ENCODE peak calls at places on chromosomes 5 and 9, in four cellular contexts. One of them, this sample, is unnamed.

GRCh38 chr5:168479166-168479565 is 7.1 kb upstream of the RARS1 start:
- DNase-seq in mucosa of descending colon: no peak
- DNase-seq in lower lobe of right lung: no peak
- DNase-seq in naive thymus-derived CD4-positive, alpha-beta T cell: no peak
- DNase-seq in this sample: no peak

GRCh38 chr5:175284806-175285205 is 159.2 kb downstream of the DRD1 start:
- DNase-seq in mucosa of descending colon: no peak
- DNase-seq in lower lobe of right lung: no peak
- DNase-seq in naive thymus-derived CD4-positive, alpha-beta T cell: no peak
- DNase-seq in this sample: no peak

GRCh38 chr9:98495530-98495929 is 213.2 kb downstream of the GABBR2 start:
- DNase-seq in mucosa of descending colon: no peak
- DNase-seq in lower lobe of right lung: no peak
- DNase-seq in naive thymus-derived CD4-positive, alpha-beta T cell: no peak
- DNase-seq in this sample: no peak

GRCh38 chr5:57478826-57479225 is 3.8 kb downstream of the ACTBL2 start:
- DNase-seq in mucosa of descending colon: no peak
- DNase-seq in lower lobe of right lung: no peak
- DNase-seq in naive thymus-derived CD4-positive, alpha-beta T cell: no peak
- DNase-seq in this sample: no peak

GRCh38 chr5:125038477-125038876 is 292.0 kb upstream of the ZNF608 start:
- DNase-seq in mucosa of descending colon: no peak
- DNase-seq in lower lobe of right lung: no peak
- DNase-seq in naive thymus-derived CD4-positive, alpha-beta T cell: no peak
- DNase-seq in this sample: no peak

GRCh38 chr9:126861707-126862460 is 1.4 kb downstream of the ZBTB34 start:
- DNase-seq in mucosa of descending colon: peak
- DNase-seq in lower lobe of right lung: peak
- DNase-seq in naive thymus-derived CD4-positive, alpha-beta T cell: no peak
- DNase-seq in this sample: no peak

GRCh38 chr5:77973253-77973609 is 197.1 kb upstream of the TBCA start:
- DNase-seq in mucosa of descending colon: no peak
- DNase-seq in lower lobe of right lung: no peak
- DNase-seq in naive thymus-derived CD4-positive, alpha-beta T cell: no peak
- DNase-seq in this sample: no peak

GRCh38 chr5:1294839-1295649 is at the start of gene TERT:
- DNase-seq in mucosa of descending colon: peak
- DNase-seq in lower lobe of right lung: peak
- DNase-seq in naive thymus-derived CD4-positive, alpha-beta T cell: peak
- DNase-seq in this sample: peak

GRCh38 chr5:171420429-171421231 is 1.2 kb downstream of the FGF18 start:
- DNase-seq in mucosa of descending colon: peak
- DNase-seq in lower lobe of right lung: peak
- DNase-seq in naive thymus-derived CD4-positive, alpha-beta T cell: no peak
- DNase-seq in this sample: peak

GRCh38 chr5:132810605-132811004 is 2.5 kb upstream of the SOWAHA start:
- DNase-seq in mucosa of descending colon: no peak
- DNase-seq in lower lobe of right lung: no peak
- DNase-seq in naive thymus-derived CD4-positive, alpha-beta T cell: no peak
- DNase-seq in this sample: no peak

GRCh38 chr5:88298425-88298824 is 29.8 kb upstream of the TMEM161B start:
- DNase-seq in mucosa of descending colon: no peak
- DNase-seq in lower lobe of right lung: no peak
- DNase-seq in naive thymus-derived CD4-positive, alpha-beta T cell: no peak
- DNase-seq in this sample: no peak

GRCh38 chr5:37640088-37640487 is 199.8 kb downstream of the GDNF start:
- DNase-seq in mucosa of descending colon: no peak
- DNase-seq in lower lobe of right lung: no peak
- DNase-seq in naive thymus-derived CD4-positive, alpha-beta T cell: no peak
- DNase-seq in this sample: no peak

GRCh38 chr9:136225748-136226679 is 19.6 kb downstream of the QSOX2 start:
- DNase-seq in mucosa of descending colon: peak
- DNase-seq in lower lobe of right lung: peak
- DNase-seq in naive thymus-derived CD4-positive, alpha-beta T cell: peak
- DNase-seq in this sample: no peak

GRCh38 chr5:76298852-76299251 is 104.2 kb upstream of the IQGAP2 start:
- DNase-seq in mucosa of descending colon: no peak
- DNase-seq in lower lobe of right lung: no peak
- DNase-seq in naive thymus-derived CD4-positive, alpha-beta T cell: no peak
- DNase-seq in this sample: no peak

GRCh38 chr5:168342151-168342825 is 50.8 kb downstream of the WWC1 start:
- DNase-seq in mucosa of descending colon: no peak
- DNase-seq in lower lobe of right lung: no peak
- DNase-seq in naive thymus-derived CD4-positive, alpha-beta T cell: no peak
- DNase-seq in this sample: no peak

GRCh38 chr9:27591093-27591492 is 17.8 kb upstream of the C9orf72 start:
- DNase-seq in mucosa of descending colon: no peak
- DNase-seq in lower lobe of right lung: no peak
- DNase-seq in naive thymus-derived CD4-positive, alpha-beta T cell: no peak
- DNase-seq in this sample: no peak

GRCh38 chr5:178180141-178180863 is 6.9 kb downstream of the GMCL2 start:
- DNase-seq in mucosa of descending colon: no peak
- DNase-seq in lower lobe of right lung: no peak
- DNase-seq in naive thymus-derived CD4-positive, alpha-beta T cell: no peak
- DNase-seq in this sample: no peak

GRCh38 chr9:88932766-88933165 is 58.5 kb upstream of the S1PR3 start:
- DNase-seq in mucosa of descending colon: no peak
- DNase-seq in lower lobe of right lung: no peak
- DNase-seq in naive thymus-derived CD4-positive, alpha-beta T cell: no peak
- DNase-seq in this sample: no peak

GRCh38 chr5:142543951-142544753 is 141.7 kb downstream of the FGF1 start:
- DNase-seq in mucosa of descending colon: no peak
- DNase-seq in lower lobe of right lung: no peak
- DNase-seq in naive thymus-derived CD4-positive, alpha-beta T cell: no peak
- DNase-seq in this sample: no peak

This sample was measured in aorta.